ENCODE peak calls at places on chromosomes 1 and 21, in four cellular contexts. One of them, this sample, is unnamed.

GRCh38 chr21:46150491-46151121 is 4.8 kb downstream of the FTCD start:
- DNase-seq in psoas muscle: no peak
- DNase-seq in A549: no peak
- DNase-seq in glutamatergic neuron: peak
- DNase-seq in this sample: no peak

GRCh38 chr1:16276302-16277020 is 39.5 kb upstream of the CPLANE2 start:
- DNase-seq in psoas muscle: no peak
- DNase-seq in A549: no peak
- DNase-seq in glutamatergic neuron: no peak
- DNase-seq in this sample: no peak

GRCh38 chr1:6454856-6455751 is 10.9 kb downstream of the TNFRSF25 start:
- DNase-seq in psoas muscle: no peak
- DNase-seq in A549: no peak
- DNase-seq in glutamatergic neuron: peak
- DNase-seq in this sample: no peak

GRCh38 chr1:65791860-65792670 is 630 bp upstream of the PDE4B start:
- DNase-seq in psoas muscle: no peak
- DNase-seq in A549: no peak
- DNase-seq in glutamatergic neuron: peak
- DNase-seq in this sample: no peak

GRCh38 chr21:33069994-33070811 is at the start of gene OLIG1:
- DNase-seq in psoas muscle: peak
- DNase-seq in A549: peak
- DNase-seq in glutamatergic neuron: peak
- DNase-seq in this sample: peak

GRCh38 chr1:198937231-198938031 is 298.6 kb downstream of the PTPRC start:
- DNase-seq in psoas muscle: no peak
- DNase-seq in A549: peak
- DNase-seq in glutamatergic neuron: no peak
- DNase-seq in this sample: peak

GRCh38 chr1:39816431-39817090 is 27.9 kb upstream of the BMP8B start:
- DNase-seq in psoas muscle: peak
- DNase-seq in A549: peak
- DNase-seq in glutamatergic neuron: peak
- DNase-seq in this sample: peak

GRCh38 chr21:42162831-42163510 is 56.0 kb upstream of the ABCG1 start:
- DNase-seq in psoas muscle: no peak
- DNase-seq in A549: no peak
- DNase-seq in glutamatergic neuron: no peak
- DNase-seq in this sample: no peak

GRCh38 chr1:212512731-212513559 is 80.2 kb downstream of the NENF start:
- DNase-seq in psoas muscle: no peak
- DNase-seq in A549: peak
- DNase-seq in glutamatergic neuron: no peak
- DNase-seq in this sample: no peak

GRCh38 chr1:68104155-68104554 is 53.7 kb upstream of the DIRAS3 start:
- DNase-seq in psoas muscle: no peak
- DNase-seq in A549: no peak
- DNase-seq in glutamatergic neuron: no peak
- DNase-seq in this sample: no peak

GRCh38 chr1:55317673-55318072 is 102.5 kb upstream of the USP24 start:
- DNase-seq in psoas muscle: no peak
- DNase-seq in A549: no peak
- DNase-seq in glutamatergic neuron: no peak
- DNase-seq in this sample: no peak

GRCh38 chr1:168320805-168321577 is 40.3 kb downstream of the TBX19 start:
- DNase-seq in psoas muscle: no peak
- DNase-seq in A549: peak
- DNase-seq in glutamatergic neuron: no peak
- DNase-seq in this sample: no peak

GRCh38 chr1:187476671-187477070 is 647.9 kb downstream of the PLA2G4A start:
- DNase-seq in psoas muscle: no peak
- DNase-seq in A549: no peak
- DNase-seq in glutamatergic neuron: no peak
- DNase-seq in this sample: no peak

GRCh38 chr1:168005544-168005943 is 68.7 kb upstream of the MPC2 start:
- DNase-seq in psoas muscle: no peak
- DNase-seq in A549: no peak
- DNase-seq in glutamatergic neuron: no peak
- DNase-seq in this sample: no peak

GRCh38 chr1:59506952-59507351 is 210.1 kb downstream of the FGGY start:
- DNase-seq in psoas muscle: peak
- DNase-seq in A549: peak
- DNase-seq in glutamatergic neuron: no peak
- DNase-seq in this sample: no peak

GRCh38 chr21:22762463-22762862 is 1764.3 kb downstream of the NCAM2 start:
- DNase-seq in psoas muscle: no peak
- DNase-seq in A549: no peak
- DNase-seq in glutamatergic neuron: no peak
- DNase-seq in this sample: no peak

GRCh38 chr1:160108888-160109662 is 6.5 kb upstream of the ATP1A2 start:
- DNase-seq in psoas muscle: no peak
- DNase-seq in A549: peak
- DNase-seq in glutamatergic neuron: no peak
- DNase-seq in this sample: peak

GRCh38 chr1:113769599-113769970 is 10.3 kb upstream of the PHTF1 start:
- DNase-seq in psoas muscle: no peak
- DNase-seq in A549: no peak
- DNase-seq in glutamatergic neuron: no peak
- DNase-seq in this sample: no peak

GRCh38 chr1:119318466-119319309 is 49.9 kb upstream of the HAO2 start:
- DNase-seq in psoas muscle: no peak
- DNase-seq in A549: no peak
- DNase-seq in glutamatergic neuron: no peak
- DNase-seq in this sample: no peak

GRCh38 chr1:78254517-78254916 is 208.8 kb downstream of the GIPC2 start:
- DNase-seq in psoas muscle: no peak
- DNase-seq in A549: no peak
- DNase-seq in glutamatergic neuron: no peak
- DNase-seq in this sample: no peak

GRCh38 chr1:202010042-202011015 is at the start of gene ELF3:
- DNase-seq in psoas muscle: no peak
- DNase-seq in A549: peak
- DNase-seq in glutamatergic neuron: no peak
- DNase-seq in this sample: no peak

GRCh38 chr1:30645807-30646206 is 77.6 kb downstream of the MATN1 start:
- DNase-seq in psoas muscle: no peak
- DNase-seq in A549: no peak
- DNase-seq in glutamatergic neuron: no peak
- DNase-seq in this sample: no peak

GRCh38 chr1:96308314-96308713 is 413.3 kb upstream of the PTBP2 start:
- DNase-seq in psoas muscle: no peak
- DNase-seq in A549: no peak
- DNase-seq in glutamatergic neuron: no peak
- DNase-seq in this sample: no peak

GRCh38 chr1:45010855-45011811 is at the start of gene HECTD3:
- DNase-seq in psoas muscle: peak
- DNase-seq in A549: peak
- DNase-seq in glutamatergic neuron: peak
- DNase-seq in this sample: peak

GRCh38 chr1:150410582-150411101 is 46.7 kb downstream of the RPRD2 start:
- DNase-seq in psoas muscle: no peak
- DNase-seq in A549: peak
- DNase-seq in glutamatergic neuron: no peak
- DNase-seq in this sample: no peak

This sample was measured in B cell.